ENCODE peak calls at places on chromosomes 4 and X, in four cellular contexts. F is KBM-7, Q is fibroblast of the aortic adventitia, D is nephron progenitor cell. Z is an unnamed sample.
A peak's percentile ranks its signal among the peaks of the same experiment; 100 is the strongest.

GRCh38 chr4:25919676-25920075 is 5.7 kb downstream of the SMIM20 start:
- DNase-seq in F (no peak), Q (no peak), D (no peak), Z (no peak)

GRCh38 chr4:145805490-145805889 is 125.5 kb downstream of the C4orf51 start:
- DNase-seq in F (no peak), Q (no peak), D (no peak), Z (no peak)

GRCh38 chrX:70132877-70133302 is 357 bp upstream of the IGBP1 start:
- DNase-seq in Q (no peak), F (no peak), D (no peak), Z (no peak)

GRCh38 chrX:139202742-139203410 is 327.7 kb upstream of the F9 start:
- DNase-seq in Q (no peak), F (no peak), D (peak; percentile 40), Z (peak; percentile 6)

GRCh38 chr4:17324431-17324830 is 187.5 kb downstream of the QDPR start:
- DNase-seq in Q (peak; percentile 84), F (peak; percentile 52), D (peak; percentile 57), Z (peak; percentile 45)

GRCh38 chr4:80540349-80540748 is 204.8 kb downstream of the CFAP299 start:
- DNase-seq in F (no peak), Q (no peak), D (no peak), Z (no peak)

GRCh38 chr4:40550900-40551546 is 78.6 kb downstream of the RBM47 start:
- DNase-seq in F (peak; percentile 73), Q (peak; percentile 68), D (no peak), Z (no peak)

GRCh38 chr4:11470709-11471441 is 42.2 kb upstream of the HS3ST1 start:
- DNase-seq in Q (no peak), F (no peak), D (no peak), Z (no peak)

GRCh38 chr4:1583051-1583785 is 100.9 kb downstream of the FAM53A start:
- DNase-seq in Q (no peak), F (no peak), D (peak; percentile 3), Z (peak; percentile 71)

GRCh38 chr4:175252642-175253041 is 334.5 kb downstream of the ADAM29 start:
- DNase-seq in F (no peak), Q (no peak), D (no peak), Z (no peak)

GRCh38 chr4:142396279-142396678 is 449.8 kb downstream of the INPP4B start:
- DNase-seq in F (no peak), D (no peak), Q (peak; percentile 30), Z (no peak)

GRCh38 chr4:112938461-112939058 is 110.9 kb upstream of the ANK2 start:
- DNase-seq in F (peak; percentile 63), D (no peak), Q (peak; percentile 78), Z (peak; percentile 38)

GRCh38 chrX:2707334-2707760 is 16.3 kb downstream of the CD99 start:
- DNase-seq in Q (peak; percentile 64), D (peak; percentile 37), F (peak; percentile 100), Z (no peak)

GRCh38 chr4:13907255-13907751 is 279.8 kb upstream of the BOD1L1 start:
- DNase-seq in F (no peak), D (no peak), Q (peak; percentile 95), Z (no peak)

GRCh38 chrX:30060718-30061117 is 154.6 kb upstream of the MAGEB2 start:
- DNase-seq in Q (peak; percentile 17), D (peak; percentile 13), F (peak; percentile 9), Z (no peak)

GRCh38 chrX:134572816-134573682 is 85.2 kb downstream of the PLAC1 start:
- DNase-seq in D (no peak), F (no peak), Q (no peak), Z (no peak)

GRCh38 chrX:9055354-9055753 is 21.4 kb upstream of the FAM9B start:
- DNase-seq in Q (no peak), D (no peak), F (peak; percentile 55), Z (no peak)

GRCh38 chrX:24768556-24768955 is 74.8 kb downstream of the POLA1 start:
- DNase-seq in Q (no peak), D (no peak), F (no peak), Z (no peak)

GRCh38 chrX:119045884-119046283 is 26.9 kb upstream of the CT47C1 start:
- DNase-seq in Q (no peak), D (no peak), F (no peak), Z (no peak)

GRCh38 chr4:185782523-185782922 is 29.5 kb downstream of the SORBS2 start:
- DNase-seq in D (no peak), F (no peak), Q (peak; percentile 44), Z (no peak)

GRCh38 chr4:28225005-28225404 is 1364.4 kb downstream of the STIM2 start:
- DNase-seq in Q (peak; percentile 66), D (no peak), F (no peak), Z (peak; percentile 50)

GRCh38 chr4:40573593-40574311 is 55.9 kb downstream of the RBM47 start:
- DNase-seq in D (no peak), Q (peak; percentile 35), F (peak; percentile 74), Z (no peak)

GRCh38 chrX:150449313-150449712 is 86.2 kb downstream of the MAMLD1 start:
- DNase-seq in Q (no peak), D (no peak), F (no peak), Z (no peak)

GRCh38 chr4:53022162-53023100 is 160.3 kb downstream of the RASL11B start:
- DNase-seq in D (no peak), F (no peak), Q (no peak), Z (peak; percentile 51)

GRCh38 chrX:66142351-66142750 is 21.7 kb upstream of the HEPH start:
- DNase-seq in Q (no peak), F (no peak), D (no peak), Z (no peak)

GRCh38 chr4:6893449-6894085 is 16.1 kb upstream of the TBC1D14 start:
- DNase-seq in D (no peak), F (peak; percentile 35), Q (peak; percentile 29), Z (no peak)

GRCh38 chr4:111633663-111634266 is 511.5 kb upstream of the FAM241A start:
- DNase-seq in D (no peak), F (no peak), Q (no peak), Z (peak; percentile 18)

GRCh38 chrX:68997911-68998310 is 167.3 kb downstream of the PJA1 start:
- DNase-seq in D (no peak), F (no peak), Q (peak; percentile 87), Z (no peak)

GRCh38 chrX:123184858-123185251 is 777 bp downstream of the GRIA3 start:
- DNase-seq in D (peak; percentile 35), F (no peak), Q (peak; percentile 31), Z (peak; percentile 14)

Z was measured in D341Med.